ENCODE peak calls at places on chromosomes 5 and 9, in nine cellular contexts. A, L, I, W, N, F, T, O and H are unnamed samples.

GRCh38 chr5:72244862-72245371 is 75.1 kb downstream of the MRPS27 start:
- DNase-seq in O (peak; percentile 55), L (peak; percentile 67), N (peak; percentile 49), I (peak; percentile 52), F (peak; percentile 69), W (no peak), T (peak; percentile 34), A (peak; percentile 57), H (peak; percentile 41)

GRCh38 chr5:37836173-37837100 is 3.4 kb downstream of the GDNF start:
- DNase-seq in T (no peak), I (no peak), N (peak; percentile 19), L (peak; percentile 77), A (peak; percentile 70), F (peak; percentile 82), O (no peak), W (peak; percentile 16), H (no peak)

GRCh38 chr5:36815871-36816270 is 60.7 kb upstream of the NIPBL start:
- DNase-seq in A (no peak), L (no peak), W (no peak), F (no peak), O (no peak), N (no peak), T (no peak), I (no peak), H (no peak)

GRCh38 chr9:99172129-99173091 is 49.3 kb downstream of the ALG2 start:
- DNase-seq in W (no peak), I (no peak), O (no peak), A (peak; percentile 89), T (no peak), L (no peak), F (peak; percentile 61), N (no peak), H (peak; percentile 56)

GRCh38 chr5:171137768-171138540 is 171.1 kb upstream of the TLX3 start:
- DNase-seq in I (no peak), A (no peak), L (peak; percentile 54), W (no peak), N (peak; percentile 75), F (no peak), O (no peak), T (no peak), H (no peak)

GRCh38 chr5:32545102-32545847 is 40.1 kb upstream of the SUB1 start:
- DNase-seq in T (no peak), F (no peak), O (no peak), I (no peak), N (no peak), W (no peak), A (no peak), L (no peak), H (no peak)

GRCh38 chr5:74082504-74082903 is 456.5 kb downstream of the ARHGEF28 start:
- DNase-seq in I (no peak), A (no peak), L (no peak), T (no peak), F (no peak), O (no peak), W (no peak), N (no peak), H (no peak)

GRCh38 chr5:132976852-132977251 is 13.4 kb upstream of the AFF4 start:
- DNase-seq in F (peak; percentile 23), O (no peak), T (no peak), I (no peak), W (no peak), N (no peak), A (no peak), L (no peak), H (no peak)

GRCh38 chr9:98861881-98862501 is 54.5 kb downstream of the GALNT12 start:
- DNase-seq in T (no peak), L (peak; percentile 82), O (no peak), W (no peak), A (no peak), I (no peak), F (no peak), N (peak; percentile 93), H (no peak)

GRCh38 chr5:129619782-129620181 is 128.1 kb upstream of the MINAR2 start:
- DNase-seq in T (no peak), I (no peak), A (no peak), O (no peak), L (no peak), W (no peak), F (no peak), N (no peak), H (no peak)

GRCh38 chr9:1231998-1232919 is 182.1 kb downstream of the DMRT2 start:
- DNase-seq in A (no peak), W (peak; percentile 61), N (peak; percentile 83), T (no peak), O (no peak), I (no peak), F (no peak), L (peak; percentile 48), H (peak; percentile 31)

GRCh38 chr9:84294551-84294950 is 46.0 kb downstream of the SLC28A3 start:
- DNase-seq in F (peak; percentile 68), T (no peak), I (no peak), O (no peak), W (no peak), L (no peak), A (peak; percentile 21), N (no peak), H (peak; percentile 5)

GRCh38 chr5:58127132-58127485 is 332.8 kb downstream of the PLK2 start:
- DNase-seq in F (no peak), O (no peak), W (no peak), L (no peak), N (no peak), A (no peak), I (no peak), T (no peak), H (no peak)

GRCh38 chr9:123834907-123835562 is 94.9 kb downstream of the DENND1A start:
- DNase-seq in W (no peak), A (peak; percentile 26), I (no peak), N (no peak), O (no peak), T (no peak), L (peak; percentile 29), F (no peak), H (no peak)

GRCh38 chr5:14416709-14417108 is 164.9 kb upstream of the OTULINL start:
- DNase-seq in T (no peak), F (peak; percentile 72), W (no peak), N (no peak), I (no peak), O (no peak), A (no peak), L (peak; percentile 60), H (no peak)

GRCh38 chr5:14417232-14417730 is 164.3 kb upstream of the OTULINL start:
- DNase-seq in N (no peak), W (no peak), F (peak; percentile 88), O (peak; percentile 87), I (peak; percentile 58), L (peak; percentile 78), A (no peak), T (no peak), H (no peak)

GRCh38 chr5:14419686-14420085 is 161.9 kb upstream of the OTULINL start:
- DNase-seq in L (no peak), F (no peak), N (no peak), W (no peak), T (no peak), A (no peak), I (no peak), O (no peak), H (no peak)

GRCh38 chr5:14420136-14420808 is 161.3 kb upstream of the OTULINL start:
- DNase-seq in W (no peak), F (no peak), A (no peak), L (peak; percentile 50), I (no peak), O (no peak), N (no peak), T (no peak), H (no peak)

GRCh38 chr5:14417792-14418765 is 163.5 kb upstream of the OTULINL start:
- DNase-seq in A (no peak), I (peak; percentile 53), O (no peak), N (no peak), L (peak; percentile 51), T (no peak), W (no peak), F (peak; percentile 75), H (no peak)
- H3K4me1 ChIP-seq in A (peaks cover 44% of the 10 kb centered on the region), I (peaks cover 34% of the 10 kb centered on the region), O (peaks cover 42% of the 10 kb centered on the region), N (no peaks in the 10 kb centered on the region), L (peaks cover 45% of the 10 kb centered on the region), T (no peaks in the 10 kb centered on the region), W (peaks cover 35% of the 10 kb centered on the region), F (peaks cover 3% of the 10 kb centered on the region), H (no peaks in the 10 kb centered on the region)

DNA sequence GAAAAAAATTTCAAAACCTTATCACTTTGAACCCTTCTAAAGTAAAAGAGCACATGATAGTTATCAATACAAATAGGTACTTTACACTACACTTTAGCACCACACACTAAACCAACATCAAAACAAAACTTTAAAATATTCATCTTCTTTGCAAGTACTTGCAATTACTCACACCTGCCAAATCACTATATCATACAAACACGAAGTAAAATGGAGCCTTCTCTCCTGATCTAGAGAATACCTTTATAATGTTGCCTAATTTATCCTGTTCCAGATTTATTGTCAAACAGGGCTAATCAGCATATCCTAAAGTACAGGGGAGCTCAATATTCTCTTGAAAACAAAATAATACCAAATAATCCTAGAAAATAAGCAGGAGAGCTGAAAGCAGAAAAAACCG is 3.0 kb downstream of the RNF145 start:
- DNase-seq in O (no peak), W (no peak), A (no peak), N (peak; percentile 12), T (no peak), I (no peak), F (no peak), L (no peak), H (no peak)
- H3K4me1 ChIP-seq in O (peaks cover 19% of the 10 kb centered on the region), W (peaks cover 81% of the 10 kb centered on the region), A (peaks cover 27% of the 10 kb centered on the region), N (peaks cover 32% of the 10 kb centered on the region), T (peaks cover 50% of the 10 kb centered on the region), I (peaks cover 50% of the 10 kb centered on the region), F (peaks cover 7% of the 10 kb centered on the region), L (peaks cover 60% of the 10 kb centered on the region), H (peaks cover 21% of the 10 kb centered on the region)

GRCh38 chr9:133886563-133887501 is 105.3 kb downstream of the VAV2 start:
- DNase-seq in T (no peak), O (no peak), N (no peak), L (no peak), W (no peak), F (no peak), A (peak; percentile 39), I (no peak), H (no peak)
- H3K4me1 ChIP-seq in T (peaks cover 11% of the 10 kb centered on the region), O (peaks cover 64% of the 10 kb centered on the region), N (peaks cover 11% of the 10 kb centered on the region), L (peaks cover 16% of the 10 kb centered on the region), W (peaks cover 10% of the 10 kb centered on the region), F (no peaks in the 10 kb centered on the region), A (peaks cover 47% of the 10 kb centered on the region), I (peaks cover 7% of the 10 kb centered on the region), H (peaks cover 60% of the 10 kb centered on the region)

DNA sequence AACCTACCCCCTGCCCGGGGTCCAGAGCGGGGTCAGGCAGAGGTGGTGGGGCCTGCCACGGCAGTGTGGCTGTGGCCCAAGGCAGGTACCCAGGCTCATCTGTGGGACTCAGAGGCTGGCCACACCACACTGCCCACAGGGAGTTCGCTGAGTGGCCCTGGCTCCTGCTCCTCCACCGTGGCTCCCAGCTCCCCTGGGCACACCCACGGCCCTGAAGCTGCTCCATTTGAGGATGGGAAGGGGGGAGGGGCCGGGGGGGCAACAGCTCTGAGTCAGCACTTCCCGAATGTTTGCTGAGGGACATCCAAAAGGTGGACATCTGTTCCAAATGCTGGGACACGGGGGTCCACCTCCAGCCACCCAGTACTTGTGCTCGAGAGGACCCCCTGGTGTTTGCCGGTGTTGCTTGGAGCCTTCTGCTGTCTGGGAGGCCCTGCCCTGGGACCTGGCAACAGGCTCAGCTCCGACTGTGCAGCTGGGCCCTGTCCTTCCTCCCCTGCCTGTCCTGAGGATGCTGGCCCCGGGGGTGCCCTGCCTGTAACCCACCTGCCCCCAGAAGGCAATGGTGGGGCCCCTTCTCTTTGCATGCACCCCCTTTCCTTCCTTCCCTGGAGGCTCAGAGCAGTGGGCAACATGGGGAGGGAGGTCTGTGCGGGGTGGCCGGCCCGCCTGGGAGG is 2.5 kb upstream of the NRARP start:
- DNase-seq in W (peak; percentile 15), A (peak; percentile 27), N (no peak), I (no peak), O (peak; percentile 28), F (peak; percentile 58), L (no peak), T (no peak), H (peak; percentile 48)
- H3K4me1 ChIP-seq in W (peaks cover 73% of the 10 kb centered on the region), A (peaks cover 59% of the 10 kb centered on the region), N (peaks cover 5% of the 10 kb centered on the region), I (peaks cover 51% of the 10 kb centered on the region), O (no peaks in the 10 kb centered on the region), F (no peaks in the 10 kb centered on the region), L (peaks cover 3% of the 10 kb centered on the region), T (peaks cover 9% of the 10 kb centered on the region), H (peaks cover 23% of the 10 kb centered on the region)